ENCODE peak calls at places on chromosomes 2 and 18, in nine cellular contexts. S is ovary, N is spleen, Q is tibial nerve, I is IMR-90, U is gastrocnemius medialis, L is transverse colon, B is HCT116, D is uterus. H is an unnamed sample. For H3K36me3, the result is how much of the 10 kb centered on the place peaks cover.

GRCh38 chr2:166451451-166451850 is 42.6 kb downstream of the SCN7A start:
- DNase-seq in B (no peak), U (no peak), L (no peak), N (no peak), D (no peak), S (no peak), Q (no peak), I (peak), H (no peak)

GRCh38 chr2:189836644-189837043 is 52.4 kb downstream of the PMS1 start:
- DNase-seq in N (no peak), D (no peak), S (no peak), L (no peak), Q (no peak), U (no peak), B (no peak), I (peak), H (no peak)

GRCh38 chr2:68746408-68746807 is 11.8 kb downstream of the ARHGAP25 start:
- DNase-seq in D (no peak), B (no peak), U (no peak), S (no peak), I (no peak), Q (no peak), L (no peak), N (no peak), H (no peak)

GRCh38 chr18:64663086-64663485 is 514.2 kb upstream of the LINC00305 start:
- DNase-seq in U (no peak), N (no peak), B (no peak), I (no peak), Q (no peak), D (no peak), L (no peak), S (no peak), H (no peak)

GRCh38 chr2:233353769-233354499 is at the start of gene DGKD:
- DNase-seq in I (no peak), Q (peak), S (peak), U (peak), B (peak), L (peak), D (peak), N (peak), H (peak)

GRCh38 chr2:127511090-127511489 is 15.2 kb downstream of the IWS1 start:
- DNase-seq in S (no peak), N (no peak), Q (no peak), B (no peak), D (no peak), L (no peak), U (no peak), I (no peak), H (no peak)

GRCh38 chr2:79876430-79876829 is 363.6 kb downstream of the CTNNA2 start:
- DNase-seq in Q (no peak), B (no peak), S (no peak), N (no peak), D (no peak), I (peak), L (no peak), U (no peak), H (no peak)

GRCh38 chr18:21489119-21489750 is 111.3 kb downstream of the ESCO1 start:
- DNase-seq in L (peak), N (no peak), U (peak), Q (peak), D (no peak), S (no peak), I (peak), B (peak), H (no peak)

GRCh38 chr2:123080331-123080730 is 944.8 kb upstream of the CNTNAP5 start:
- DNase-seq in N (no peak), U (no peak), B (no peak), D (no peak), Q (no peak), I (no peak), S (no peak), L (no peak), H (no peak)

GRCh38 chr2:68043719-68044498 is 18.9 kb downstream of the C1D start:
- DNase-seq in Q (no peak), I (peak), D (no peak), U (no peak), N (no peak), L (no peak), S (no peak), B (no peak), H (no peak)

GRCh38 chr18:10707294-10707693 is 181.5 kb downstream of the NAPG start:
- DNase-seq in N (no peak), U (no peak), I (no peak), L (no peak), B (no peak), Q (no peak), D (no peak), S (no peak), H (no peak)

GRCh38 chr2:179179719-179180118 is 84.9 kb downstream of the SESTD1 start:
- DNase-seq in I (no peak), U (no peak), B (no peak), Q (no peak), D (no peak), L (no peak), S (no peak), N (no peak), H (no peak)

GRCh38 chr18:73456643-73457042 is 588.9 kb upstream of the NETO1 start:
- DNase-seq in Q (no peak), N (no peak), L (no peak), B (no peak), I (no peak), S (no peak), U (no peak), D (no peak), H (no peak)

GRCh38 chr18:61308795-61309393 is 24.3 kb upstream of the CDH20 start:
- DNase-seq in D (no peak), I (peak), N (no peak), U (no peak), L (no peak), S (no peak), B (no peak), Q (no peak), H (no peak)

GRCh38 chr18:46754661-46755292 is 2.1 kb downstream of the ST8SIA5 start:
- DNase-seq in S (no peak), I (no peak), U (peak), D (no peak), Q (no peak), L (no peak), N (no peak), B (no peak), H (peak)

GRCh38 chr2:85505551-85506238 is 33.3 kb upstream of the MAT2A start:
- DNase-seq in B (no peak), I (no peak), L (no peak), N (no peak), D (no peak), Q (no peak), S (no peak), U (no peak), H (no peak)

GRCh38 chr2:230898661-230899091 is 26.4 kb downstream of the GPR55 start:
- DNase-seq in N (peak), U (no peak), D (no peak), B (no peak), L (peak), S (no peak), Q (no peak), I (no peak), H (no peak)

GRCh38 chr2:42723465-42723864 is 40.5 kb downstream of the OXER1 start:
- DNase-seq in S (no peak), N (no peak), I (no peak), D (no peak), U (no peak), Q (no peak), L (no peak), B (no peak), H (no peak)

GRCh38 chr2:128602038-128602698 is 283.5 kb upstream of the HS6ST1 start:
- DNase-seq in I (no peak), U (no peak), D (no peak), B (no peak), Q (no peak), S (no peak), N (peak), L (no peak), H (peak)

GRCh38 chr2:101388232-101388631 is 929 bp upstream of the CREG2 start:
- DNase-seq in Q (no peak), D (no peak), N (no peak), I (peak), U (no peak), S (no peak), L (no peak), B (no peak), H (no peak)

GRCh38 chr2:187435756-187436155 is 12.3 kb downstream of the CALCRL start:
- DNase-seq in I (no peak), N (no peak), L (no peak), B (no peak), Q (no peak), S (no peak), U (no peak), D (no peak), H (no peak)

GRCh38 chr2:38374978-38375377 is 2.1 kb downstream of the ATL2 start:
- DNase-seq in U (no peak), Q (no peak), B (no peak), I (no peak), S (no peak), L (no peak), N (no peak), D (no peak), H (no peak)

GRCh38 chr2:38377501-38378258 is 607 bp upstream of the ATL2 start:
- DNase-seq in D (peak), B (no peak), Q (peak), U (no peak), N (no peak), L (no peak), I (peak), S (peak), H (no peak)

GRCh38 chr2:38376346-38376682 is 759 bp downstream of the ATL2 start:
- DNase-seq in D (no peak), I (peak), Q (peak), N (no peak), L (peak), U (no peak), S (no peak), B (peak), H (no peak)

GRCh38 chr2:38375711-38376345 is 1.2 kb downstream of the ATL2 start:
- DNase-seq in D (peak), B (no peak), S (peak), Q (no peak), I (peak), N (no peak), L (no peak), U (peak), H (peak)

GRCh38 chr2:38376683-38377500 is at the start of gene ATL2:
- DNase-seq in B (peak), I (peak), U (peak), L (peak), D (peak), S (peak), Q (peak), N (peak), H (peak)
- TF ChIP-seq POLR2A in B (peak), I (peak), U (peak), L (peak), D (peak), S (peak), Q (peak), N (no peak), H (peak)

DNA sequence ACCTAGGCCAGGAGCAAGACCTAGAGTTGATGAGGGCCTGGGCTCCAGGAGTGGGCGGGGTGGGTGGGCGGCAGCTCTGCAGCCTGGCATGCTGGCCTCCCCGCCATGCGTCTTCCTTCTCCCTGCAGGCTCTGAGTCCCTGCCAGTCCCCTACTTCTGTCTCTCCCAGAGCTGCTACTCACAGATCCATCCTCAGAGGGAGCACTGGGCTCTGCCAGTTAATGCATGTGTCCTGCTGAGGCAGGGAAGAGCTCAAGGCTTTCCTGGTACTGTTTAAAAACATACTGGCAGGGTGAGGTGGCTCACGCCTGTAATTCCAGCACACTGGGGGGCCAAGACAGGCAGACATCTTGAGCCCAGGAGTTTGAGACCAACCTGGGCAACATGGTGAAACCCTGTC is 38.7 kb upstream of the EDAR start:
- DNase-seq in I (no peak), L (no peak), S (no peak), N (no peak), U (no peak), D (no peak), B (no peak), Q (no peak), H (no peak)
- TF ChIP-seq CTCF in I (no peak), L (no peak), S (no peak), N (no peak), U (no peak), D (no peak), B (no peak), Q (no peak), H (no peak)

GRCh38 chr2:190977505-190977904 is 36.5 kb downstream of the STAT1 start:
- DNase-seq in I (no peak), N (no peak), Q (no peak), D (no peak), L (no peak), B (no peak), U (no peak), S (no peak), H (no peak)
- H3K36me3 ChIP-seq in I (half or more), N (half or more), Q (under half), D (under half), L (half or more), B (half or more), U (under half), S (under half), H (under half)

GRCh38 chr2:96135171-96135570 is 3.1 kb downstream of the ASTL start:
- DNase-seq in L (no peak), D (no peak), U (no peak), N (no peak), Q (no peak), B (no peak), S (no peak), I (no peak), H (no peak)

GRCh38 chr2:96136123-96136720 is 2.1 kb downstream of the ASTL start:
- DNase-seq in U (no peak), S (no peak), Q (no peak), L (no peak), B (no peak), I (no peak), N (no peak), D (no peak), H (no peak)

GRCh38 chr2:96137611-96138129 is 632 bp downstream of the ASTL start:
- DNase-seq in L (no peak), D (no peak), Q (no peak), N (peak), B (no peak), U (no peak), I (no peak), S (no peak), H (no peak)

GRCh38 chr2:96134421-96134820 is 3.9 kb downstream of the ASTL start:
- DNase-seq in N (no peak), S (no peak), I (no peak), B (no peak), L (no peak), U (no peak), Q (no peak), D (no peak), H (no peak)

GRCh38 chr2:96135621-96136020 is 2.7 kb downstream of the ASTL start:
- DNase-seq in U (no peak), I (no peak), L (no peak), N (no peak), S (no peak), Q (no peak), B (no peak), D (no peak), H (no peak)
- TF ChIP-seq POLR2A in U (no peak), I (no peak), L (no peak), N (no peak), S (no peak), Q (no peak), B (no peak), D (no peak), H (no peak)

GRCh38 chr2:70467831-70468810 is 85.5 kb downstream of the TGFA start:
- DNase-seq in B (no peak), I (no peak), S (no peak), U (no peak), N (no peak), L (no peak), Q (no peak), D (no peak), H (no peak)

GRCh38 chr2:70469961-70470360 is 83.7 kb downstream of the TGFA start:
- DNase-seq in S (no peak), D (no peak), Q (no peak), L (no peak), U (no peak), B (no peak), N (no peak), I (no peak), H (no peak)

GRCh38 chr2:70471129-70471528 is 82.5 kb downstream of the TGFA start:
- DNase-seq in Q (no peak), N (no peak), L (no peak), I (no peak), B (no peak), U (no peak), S (no peak), D (no peak), H (no peak)

GRCh38 chr2:70468898-70469297 is 84.7 kb downstream of the TGFA start:
- DNase-seq in Q (no peak), U (no peak), S (no peak), N (no peak), I (no peak), D (no peak), B (no peak), L (no peak), H (no peak)

DNA sequence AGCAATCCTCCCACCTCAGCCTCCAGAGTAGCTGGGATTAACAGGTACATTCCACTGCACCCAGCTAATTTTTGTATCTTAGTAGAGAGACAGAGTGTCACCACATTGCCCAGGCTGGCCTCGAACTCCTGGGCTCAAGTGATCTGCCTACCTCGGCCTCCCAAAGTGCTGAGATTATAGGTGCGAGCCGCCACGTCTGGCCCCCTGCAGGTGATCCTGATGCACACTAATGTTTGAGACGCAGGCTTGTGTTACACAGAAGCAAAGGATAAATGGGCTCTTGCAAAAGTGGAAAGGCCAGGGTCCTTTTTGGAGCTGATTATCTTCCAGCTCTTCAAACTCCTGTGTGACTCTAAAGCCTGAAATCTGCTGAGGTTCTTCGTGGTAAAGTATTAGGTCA is 84.2 kb downstream of the TGFA start:
- DNase-seq in S (no peak), B (no peak), N (no peak), D (no peak), L (no peak), I (no peak), Q (no peak), U (no peak), H (no peak)
- TF ChIP-seq CTCF in S (no peak), B (no peak), N (no peak), D (no peak), L (no peak), I (no peak), Q (no peak), U (no peak), H (no peak)

H was measured in heart left ventricle.